ENCODE peak calls at places on chromosomes 16 and 17, in four cellular contexts. B is AG04449; E is stimulated activated CD4-positive, alpha-beta T cell treated with anti-CD3 and anti-CD28 coated beads, TNF-alpha, amount 100 ng/mL, for 24 hours; R is cortex of kidney. W is an unnamed sample.

GRCh38 chr17:79852748-79853147 is 13.5 kb upstream of the CBX4 start:
- DNase-seq in R (no peak), E (no peak), B (no peak), W (no peak)

GRCh38 chr16:67673712-67674580 is 7.3 kb downstream of the C16orf86 start:
- DNase-seq in B (no peak), E (no peak), R (no peak), W (no peak)

GRCh38 chr17:80511222-80512180 is 33.1 kb upstream of the RPTOR start:
- DNase-seq in B (no peak), R (no peak), E (no peak), W (no peak)

GRCh38 chr17:3659541-3660111 is 8.8 kb downstream of the TAX1BP3 start:
- DNase-seq in B (no peak), E (no peak), R (no peak), W (no peak)

GRCh38 chr17:78839762-78840529 is 668 bp downstream of the USP36 start:
- DNase-seq in E (peak), B (no peak), R (no peak), W (no peak)

GRCh38 chr16:83701494-83701893 is 106.3 kb upstream of the HSBP1 start:
- DNase-seq in B (no peak), R (no peak), E (peak), W (no peak)

GRCh38 chr16:79336437-79337229 is 263.9 kb downstream of the MAF start:
- DNase-seq in R (no peak), E (no peak), B (no peak), W (no peak)

GRCh38 chr16:55257971-55258613 is 65.9 kb upstream of the IRX6 start:
- DNase-seq in R (no peak), E (peak), B (no peak), W (peak)

GRCh38 chr17:7611635-7612293 is 2.9 kb downstream of the FXR2 start:
- DNase-seq in E (no peak), R (no peak), B (no peak), W (no peak)

GRCh38 chr16:85187002-85187401 is 74.7 kb upstream of the CIBAR2 start:
- DNase-seq in R (no peak), B (no peak), E (no peak), W (no peak)

GRCh38 chr17:80805032-80805751 is 186.4 kb upstream of the CHMP6 start:
- DNase-seq in E (no peak), R (no peak), B (no peak), W (no peak)

GRCh38 chr17:58059141-58059540 is 24.1 kb upstream of the DYNLL2 start:
- DNase-seq in B (no peak), R (no peak), E (no peak), W (no peak)

GRCh38 chr16:89971495-89972243 is 23.1 kb downstream of the DEF8 start:
- DNase-seq in B (no peak), R (no peak), E (no peak), W (no peak)

GRCh38 chr16:19589771-19590302 is 34.3 kb downstream of the VPS35L start:
- DNase-seq in R (no peak), B (peak), E (no peak), W (no peak)

GRCh38 chr17:142876-143784 is 5.8 kb downstream of the SCGB1C2 start:
- DNase-seq in B (no peak), E (no peak), R (no peak), W (no peak)

W was measured in GM18507.